ENCODE peak calls at places on chromosomes 11 and 22, in ten cellular contexts. One of them, this sample, is unnamed.
A peak's percentile ranks its signal among the peaks of the same experiment; 100 is the strongest.

GRCh38 chr22:49889071-49889470 is 29.2 kb downstream of the ALG12 start:
- DNase-seq in WTC11: no peak
- DNase-seq in lung: no peak
- DNase-seq in cardiac fibroblast: no peak
- DNase-seq in lower leg skin: no peak
- DNase-seq in A549: no peak
- DNase-seq in Calu3: no peak
- DNase-seq in GM23338: no peak
- DNase-seq in endothelial cell: no peak
- DNase-seq in Panc1: no peak
- DNase-seq in this sample: no peak

GRCh38 chr11:68469122-68469521 is 8.6 kb downstream of the PPP6R3 start:
- DNase-seq in WTC11: no peak
- DNase-seq in lung: no peak
- DNase-seq in cardiac fibroblast: no peak
- DNase-seq in lower leg skin: no peak
- DNase-seq in A549: no peak
- DNase-seq in Calu3: no peak
- DNase-seq in GM23338: no peak
- DNase-seq in endothelial cell: no peak
- DNase-seq in Panc1: no peak
- DNase-seq in this sample: no peak

GRCh38 chr11:11977206-11977938 is 31.1 kb downstream of the DKK3 start:
- DNase-seq in WTC11: no peak
- DNase-seq in lung: peak; percentile 56
- DNase-seq in cardiac fibroblast: peak; percentile 86
- DNase-seq in lower leg skin: peak; percentile 94
- DNase-seq in A549: peak; percentile 71
- DNase-seq in Calu3: no peak
- DNase-seq in GM23338: peak; percentile 51
- DNase-seq in endothelial cell: peak; percentile 25
- DNase-seq in Panc1: peak; percentile 75
- DNase-seq in this sample: no peak

GRCh38 chr22:29731058-29731850 is 11.5 kb downstream of the CABP7 start:
- DNase-seq in WTC11: no peak
- DNase-seq in lung: no peak
- DNase-seq in cardiac fibroblast: no peak
- DNase-seq in lower leg skin: no peak
- DNase-seq in A549: no peak
- DNase-seq in Calu3: no peak
- DNase-seq in GM23338: no peak
- DNase-seq in endothelial cell: no peak
- DNase-seq in Panc1: no peak
- DNase-seq in this sample: no peak

GRCh38 chr11:117950320-117950719 is 21.1 kb upstream of the TMPRSS13 start:
- DNase-seq in WTC11: no peak
- DNase-seq in lung: peak; percentile 28
- DNase-seq in cardiac fibroblast: peak; percentile 5
- DNase-seq in lower leg skin: peak; percentile 50
- DNase-seq in A549: no peak
- DNase-seq in Calu3: no peak
- DNase-seq in GM23338: no peak
- DNase-seq in endothelial cell: no peak
- DNase-seq in Panc1: no peak
- DNase-seq in this sample: no peak

GRCh38 chr11:110134120-110134519 is 40.9 kb downstream of the ZC3H12C start:
- DNase-seq in WTC11: no peak
- DNase-seq in lung: no peak
- DNase-seq in cardiac fibroblast: peak; percentile 59
- DNase-seq in lower leg skin: no peak
- DNase-seq in A549: no peak
- DNase-seq in Calu3: no peak
- DNase-seq in GM23338: no peak
- DNase-seq in endothelial cell: no peak
- DNase-seq in Panc1: no peak
- DNase-seq in this sample: no peak

GRCh38 chr11:102708654-102709053 is 3.1 kb upstream of the MMP27 start:
- DNase-seq in WTC11: no peak
- DNase-seq in lung: no peak
- DNase-seq in cardiac fibroblast: no peak
- DNase-seq in lower leg skin: no peak
- DNase-seq in A549: no peak
- DNase-seq in Calu3: no peak
- DNase-seq in GM23338: no peak
- DNase-seq in endothelial cell: no peak
- DNase-seq in Panc1: no peak
- DNase-seq in this sample: no peak

GRCh38 chr11:116517077-116517476 is 255.7 kb downstream of the BUD13 start:
- DNase-seq in WTC11: no peak
- DNase-seq in lung: no peak
- DNase-seq in cardiac fibroblast: no peak
- DNase-seq in lower leg skin: peak; percentile 34
- DNase-seq in A549: no peak
- DNase-seq in Calu3: no peak
- DNase-seq in GM23338: no peak
- DNase-seq in endothelial cell: no peak
- DNase-seq in Panc1: no peak
- DNase-seq in this sample: no peak

GRCh38 chr11:2304156-2305139 is 2.6 kb downstream of the TSPAN32 start:
- DNase-seq in WTC11: no peak
- DNase-seq in lung: no peak
- DNase-seq in cardiac fibroblast: no peak
- DNase-seq in lower leg skin: peak; percentile 86
- DNase-seq in A549: no peak
- DNase-seq in Calu3: no peak
- DNase-seq in GM23338: no peak
- DNase-seq in endothelial cell: no peak
- DNase-seq in Panc1: no peak
- DNase-seq in this sample: no peak

GRCh38 chr11:36398261-36398953 is 102.3 kb downstream of the PRR5L start:
- DNase-seq in WTC11: no peak
- DNase-seq in lung: no peak
- DNase-seq in cardiac fibroblast: no peak
- DNase-seq in lower leg skin: no peak
- DNase-seq in A549: no peak
- DNase-seq in Calu3: no peak
- DNase-seq in GM23338: no peak
- DNase-seq in endothelial cell: no peak
- DNase-seq in Panc1: no peak
- DNase-seq in this sample: no peak

GRCh38 chr11:93668171-93668570 is 6.7 kb downstream of the CEP295 start:
- DNase-seq in WTC11: no peak
- DNase-seq in lung: no peak
- DNase-seq in cardiac fibroblast: peak; percentile 20
- DNase-seq in lower leg skin: no peak
- DNase-seq in A549: no peak
- DNase-seq in Calu3: no peak
- DNase-seq in GM23338: no peak
- DNase-seq in endothelial cell: no peak
- DNase-seq in Panc1: no peak
- DNase-seq in this sample: no peak

GRCh38 chr11:40247023-40247422 is 1212.4 kb downstream of the LRRC4C start:
- DNase-seq in WTC11: no peak
- DNase-seq in lung: no peak
- DNase-seq in cardiac fibroblast: no peak
- DNase-seq in lower leg skin: no peak
- DNase-seq in A549: no peak
- DNase-seq in Calu3: no peak
- DNase-seq in GM23338: peak; percentile 50
- DNase-seq in endothelial cell: no peak
- DNase-seq in Panc1: no peak
- DNase-seq in this sample: no peak

GRCh38 chr11:27705873-27706820 is 5.9 kb upstream of the BDNF start:
- DNase-seq in WTC11: peak; percentile 58
- DNase-seq in lung: no peak
- DNase-seq in cardiac fibroblast: peak; percentile 47
- DNase-seq in lower leg skin: no peak
- DNase-seq in A549: peak; percentile 64
- DNase-seq in Calu3: peak; percentile 44
- DNase-seq in GM23338: peak; percentile 79
- DNase-seq in endothelial cell: no peak
- DNase-seq in Panc1: no peak
- DNase-seq in this sample: peak; percentile 55
- TF ChIP-seq CTCF in WTC11: peak; percentile 73
- TF ChIP-seq CTCF in lung: no peak
- TF ChIP-seq CTCF in cardiac fibroblast: peak; percentile 74
- TF ChIP-seq CTCF in lower leg skin: no peak
- TF ChIP-seq CTCF in A549: peak; percentile 41
- TF ChIP-seq CTCF in Calu3: peak; percentile 62
- TF ChIP-seq CTCF in GM23338: peak; percentile 95
- TF ChIP-seq CTCF in endothelial cell: peak; percentile 93
- TF ChIP-seq CTCF in Panc1: peak; percentile 84
- TF ChIP-seq CTCF in this sample: peak; percentile 85

DNA sequence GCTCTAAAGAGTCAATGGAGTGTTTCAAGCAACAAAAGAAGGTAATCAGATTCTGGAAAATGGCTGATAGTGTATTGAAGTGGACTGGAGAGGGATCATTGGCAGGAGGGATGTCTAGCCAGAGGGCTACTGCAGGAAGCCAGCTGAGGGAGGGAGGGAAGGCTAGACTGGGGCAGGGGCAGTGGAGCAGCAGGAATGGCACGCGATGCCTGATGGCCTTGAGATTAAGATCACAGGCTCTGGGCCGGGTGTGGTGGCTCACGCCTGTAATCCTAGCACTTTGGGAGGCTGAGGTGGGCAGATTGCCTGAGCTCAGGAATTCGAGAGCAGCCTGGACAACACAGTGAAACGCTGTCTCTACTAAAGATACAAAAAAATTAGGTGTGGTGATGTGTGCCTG is 47.5 kb upstream of the PRDM11 start:
- DNase-seq in WTC11: no peak
- DNase-seq in lung: peak; percentile 17
- DNase-seq in cardiac fibroblast: no peak
- DNase-seq in lower leg skin: peak; percentile 52
- DNase-seq in A549: no peak
- DNase-seq in Calu3: no peak
- DNase-seq in GM23338: no peak
- DNase-seq in endothelial cell: no peak
- DNase-seq in Panc1: no peak
- DNase-seq in this sample: no peak
- TF ChIP-seq CTCF in WTC11: no peak
- TF ChIP-seq CTCF in lung: no peak
- TF ChIP-seq CTCF in cardiac fibroblast: no peak
- TF ChIP-seq CTCF in lower leg skin: no peak
- TF ChIP-seq CTCF in A549: no peak
- TF ChIP-seq CTCF in Calu3: no peak
- TF ChIP-seq CTCF in GM23338: no peak
- TF ChIP-seq CTCF in endothelial cell: no peak
- TF ChIP-seq CTCF in Panc1: no peak
- TF ChIP-seq CTCF in this sample: no peak

DNA sequence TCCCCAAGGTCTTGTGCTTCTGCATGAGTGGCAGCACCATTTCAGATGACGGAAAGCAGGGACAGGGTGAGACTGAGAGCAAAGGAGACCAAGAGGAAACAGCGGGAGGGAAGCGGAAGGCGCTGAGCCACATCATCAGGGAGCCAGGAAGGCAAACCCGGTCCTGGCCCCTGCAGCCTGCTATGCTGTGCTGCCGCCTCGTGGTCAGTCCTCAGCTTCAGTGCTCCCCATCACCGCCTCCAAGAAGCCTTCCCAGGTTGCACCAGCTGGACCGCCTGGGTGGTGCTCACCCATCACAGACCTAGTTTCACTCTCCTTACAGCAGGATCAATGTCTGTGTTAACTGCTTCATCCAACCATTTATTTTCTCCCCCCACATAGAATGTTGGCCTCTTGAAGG is 73.0 kb upstream of the PHF21B start:
- DNase-seq in WTC11: peak; percentile 72
- DNase-seq in lung: no peak
- DNase-seq in cardiac fibroblast: peak; percentile 34
- DNase-seq in lower leg skin: no peak
- DNase-seq in A549: no peak
- DNase-seq in Calu3: peak; percentile 48
- DNase-seq in GM23338: peak; percentile 76
- DNase-seq in endothelial cell: peak; percentile 39
- DNase-seq in Panc1: no peak
- DNase-seq in this sample: no peak
- TF ChIP-seq CTCF in WTC11: peak; percentile 25
- TF ChIP-seq CTCF in lung: no peak
- TF ChIP-seq CTCF in cardiac fibroblast: peak; percentile 33
- TF ChIP-seq CTCF in lower leg skin: no peak
- TF ChIP-seq CTCF in A549: peak; percentile 49
- TF ChIP-seq CTCF in Calu3: no peak
- TF ChIP-seq CTCF in GM23338: peak; percentile 56
- TF ChIP-seq CTCF in endothelial cell: no peak
- TF ChIP-seq CTCF in Panc1: peak; percentile 60
- TF ChIP-seq CTCF in this sample: no peak

GRCh38 chr11:131817701-131818188 is 447.3 kb downstream of the NTM start:
- DNase-seq in WTC11: no peak
- DNase-seq in lung: no peak
- DNase-seq in cardiac fibroblast: no peak
- DNase-seq in lower leg skin: no peak
- DNase-seq in A549: no peak
- DNase-seq in Calu3: no peak
- DNase-seq in GM23338: no peak
- DNase-seq in endothelial cell: no peak
- DNase-seq in Panc1: no peak
- DNase-seq in this sample: no peak
- TF ChIP-seq CTCF in WTC11: no peak
- TF ChIP-seq CTCF in lung: no peak
- TF ChIP-seq CTCF in cardiac fibroblast: no peak
- TF ChIP-seq CTCF in lower leg skin: no peak
- TF ChIP-seq CTCF in A549: no peak
- TF ChIP-seq CTCF in Calu3: no peak
- TF ChIP-seq CTCF in GM23338: no peak
- TF ChIP-seq CTCF in endothelial cell: no peak
- TF ChIP-seq CTCF in Panc1: no peak
- TF ChIP-seq CTCF in this sample: no peak

GRCh38 chr11:57340228-57340627 is 2.1 kb downstream of the P2RX3 start:
- DNase-seq in WTC11: peak; percentile 65
- DNase-seq in lung: no peak
- DNase-seq in cardiac fibroblast: peak; percentile 31
- DNase-seq in lower leg skin: no peak
- DNase-seq in A549: no peak
- DNase-seq in Calu3: no peak
- DNase-seq in GM23338: peak; percentile 64
- DNase-seq in endothelial cell: peak; percentile 50
- DNase-seq in Panc1: no peak
- DNase-seq in this sample: peak; percentile 85
- TF ChIP-seq CTCF in WTC11: no peak
- TF ChIP-seq CTCF in lung: no peak
- TF ChIP-seq CTCF in cardiac fibroblast: peak; percentile 3
- TF ChIP-seq CTCF in lower leg skin: no peak
- TF ChIP-seq CTCF in A549: no peak
- TF ChIP-seq CTCF in Calu3: no peak
- TF ChIP-seq CTCF in GM23338: peak; percentile 58
- TF ChIP-seq CTCF in endothelial cell: no peak
- TF ChIP-seq CTCF in Panc1: peak; percentile 35
- TF ChIP-seq CTCF in this sample: no peak

This sample was measured in glutamatergic neuron.